ENCODE peak calls at places on chromosomes 11 and 22, in eight cellular contexts. O is astrocyte; V is foreskin fibroblast; A is brain microvascular endothelial cell; X is endothelial cell; Y is left ventricle myocardium inferior; Q is IMR-90; H is activated CD8-positive, alpha-beta T cell treated with anti-CD3 and anti-CD28 coated beads for 36 hours. U is an unnamed sample.

GRCh38 chr22:44658371-44658953 is 43.5 kb upstream of the PRR5 start:
- DNase-seq in X (no peak), Y (peak), A (peak), Q (peak), H (no peak), V (peak), O (peak), U (no peak)

GRCh38 chr11:59615132-59615636 is 390 bp downstream of the OSBP start:
- DNase-seq in O (no peak), X (no peak), A (peak), Q (no peak), V (peak), Y (peak), H (peak), U (no peak)

GRCh38 chr22:30940655-30941362 is 27.8 kb downstream of the MORC2 start:
- DNase-seq in H (peak), A (no peak), Q (no peak), V (no peak), O (no peak), X (no peak), Y (no peak), U (peak)

GRCh38 chr11:92473736-92474135 is 249.1 kb downstream of the FAT3 start:
- DNase-seq in O (peak), H (no peak), X (no peak), V (no peak), A (peak), Y (no peak), Q (peak), U (no peak)

GRCh38 chr22:43985532-43985931 is 30.3 kb downstream of the SAMM50 start:
- DNase-seq in H (no peak), V (no peak), Y (no peak), O (no peak), Q (no peak), X (no peak), A (no peak), U (no peak)

GRCh38 chr11:995752-996420 is 40.6 kb downstream of the MUC6 start:
- DNase-seq in H (no peak), V (peak), A (no peak), X (no peak), Q (no peak), O (peak), Y (no peak), U (no peak)

GRCh38 chr11:129115652-129116585 is 76.2 kb downstream of the ARHGAP32 start:
- DNase-seq in Y (no peak), Q (peak), X (no peak), H (no peak), V (peak), O (peak), A (peak), U (no peak)

GRCh38 chr11:113477321-113477720 is 2.1 kb upstream of the DRD2 start:
- DNase-seq in V (no peak), O (no peak), Q (no peak), A (no peak), Y (no peak), H (no peak), X (no peak), U (peak)

GRCh38 chr11:120137187-120137610 is 714 bp downstream of the TRIM29 start:
- DNase-seq in Y (no peak), H (no peak), Q (no peak), V (no peak), O (no peak), A (no peak), X (peak), U (no peak)

GRCh38 chr11:47516155-47516554 is 36.8 kb downstream of the CELF1 start:
- DNase-seq in V (no peak), X (no peak), Q (no peak), A (no peak), Y (no peak), H (no peak), O (no peak), U (no peak)

GRCh38 chr11:43989162-43989961 is 46.9 kb downstream of the C11orf96 start:
- DNase-seq in X (peak), Q (no peak), A (no peak), V (no peak), Y (peak), O (no peak), H (no peak), U (no peak)

GRCh38 chr11:70611166-70611565 is 212.8 kb downstream of the CTTN start:
- DNase-seq in H (no peak), X (no peak), Y (no peak), A (no peak), V (no peak), O (no peak), Q (no peak), U (no peak)

GRCh38 chr11:93537767-93538261 is 5.4 kb downstream of the SMCO4 start:
- DNase-seq in Q (peak), V (peak), X (no peak), A (no peak), O (peak), Y (no peak), H (no peak), U (no peak)

GRCh38 chr11:123580557-123581275 is 73.7 kb downstream of the SCN3B start:
- DNase-seq in Q (peak), O (no peak), X (peak), V (peak), A (peak), Y (peak), H (peak), U (no peak)

GRCh38 chr22:49660794-49661781 is 166.6 kb downstream of the BRD1 start:
- DNase-seq in O (no peak), Q (no peak), Y (no peak), X (no peak), V (no peak), A (no peak), H (peak), U (no peak)

GRCh38 chr11:74950374-74950969 is 1.4 kb downstream of the SPCS2 start:
- DNase-seq in Y (no peak), A (no peak), O (no peak), X (no peak), H (no peak), Q (no peak), V (no peak), U (no peak)

GRCh38 chr11:78586452-78587046 is 11.9 kb upstream of the NARS2 start:
- DNase-seq in V (peak), X (no peak), A (no peak), H (no peak), Q (peak), Y (no peak), O (no peak), U (no peak)

GRCh38 chr11:31045335-31045734 is 324.2 kb downstream of the DCDC1 start:
- DNase-seq in H (no peak), Y (no peak), Q (no peak), V (no peak), O (no peak), A (no peak), X (no peak), U (no peak)

GRCh38 chr11:13883042-13883441 is 79.5 kb upstream of the SPON1 start:
- DNase-seq in O (no peak), H (peak), Y (no peak), V (no peak), Q (no peak), X (no peak), A (no peak), U (no peak)

GRCh38 chr11:67382481-67383136 is 9.2 kb upstream of the RAD9A start:
- DNase-seq in O (no peak), H (peak), Y (peak), A (peak), X (peak), Q (peak), V (peak), U (peak)

GRCh38 chr11:62130498-62131464 is 7.0 kb downstream of the INCENP start:
- DNase-seq in Q (no peak), O (no peak), V (no peak), H (no peak), A (no peak), X (no peak), Y (no peak), U (no peak)

GRCh38 chr11:2770556-2771301 is 70.9 kb upstream of the KCNQ1OT1 start:
- DNase-seq in A (no peak), X (peak), V (no peak), H (no peak), Y (no peak), Q (no peak), O (no peak), U (peak)

GRCh38 chr11:69651834-69652620 is 11.1 kb downstream of the CCND1 start:
- DNase-seq in O (no peak), A (no peak), Q (no peak), H (no peak), V (no peak), Y (no peak), X (no peak), U (no peak)

GRCh38 chr11:104713366-104713765 is 184.9 kb downstream of the CASP12 start:
- DNase-seq in H (no peak), Y (no peak), O (peak), V (peak), Q (peak), A (no peak), X (no peak), U (no peak)

GRCh38 chr11:12994476-12994875 is 14.6 kb upstream of the RASSF10 start:
- DNase-seq in A (no peak), X (no peak), O (no peak), Q (no peak), H (no peak), V (no peak), Y (no peak), U (no peak)

GRCh38 chr11:19577849-19578619 is 134.6 kb upstream of the NAV2 start:
- DNase-seq in H (no peak), Q (peak), A (peak), O (peak), Y (peak), V (peak), X (no peak), U (no peak)

DNA sequence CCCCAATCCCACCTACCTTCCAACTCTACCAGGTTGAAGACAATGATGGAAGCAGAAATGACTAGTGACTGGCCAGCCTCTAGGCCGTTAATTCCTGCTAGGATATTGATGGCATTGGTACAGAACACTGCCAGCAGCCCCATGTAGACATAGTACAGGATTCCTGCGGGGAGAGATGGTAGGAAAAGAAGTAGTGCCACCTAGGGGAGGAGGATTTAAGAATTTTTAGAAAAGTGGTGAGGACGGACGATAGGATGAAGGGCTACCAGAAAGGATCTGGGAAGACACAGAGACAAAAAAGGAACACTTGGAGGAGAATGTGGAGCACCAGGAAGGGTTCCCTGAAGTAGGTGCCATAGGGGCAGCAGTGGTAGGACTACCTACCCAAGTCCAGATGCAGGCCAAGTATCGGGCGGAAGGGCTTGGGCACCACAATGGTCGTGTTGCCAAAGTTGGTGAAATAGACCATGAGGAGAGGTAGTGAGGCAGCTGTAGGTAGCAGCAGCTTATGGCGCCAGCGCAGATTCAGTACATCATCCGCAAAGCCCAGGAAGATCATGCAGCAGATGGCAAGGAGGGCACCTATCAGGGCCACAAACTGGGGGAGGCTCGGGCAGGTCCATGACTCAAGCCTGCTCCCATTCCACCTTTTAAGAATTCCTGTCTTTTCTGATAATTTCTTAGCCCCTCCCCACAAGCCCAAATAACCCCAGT is 1.2 kb downstream of the DPAGT1 start:
- DNase-seq in A (peak), X (no peak), O (peak), V (peak), Y (no peak), H (no peak), Q (peak), U (no peak)
- TF ChIP-seq CTCF in A (peak), X (no peak), O (peak), V (peak), Y (no peak), H (peak), Q (peak), U (peak)

DNA sequence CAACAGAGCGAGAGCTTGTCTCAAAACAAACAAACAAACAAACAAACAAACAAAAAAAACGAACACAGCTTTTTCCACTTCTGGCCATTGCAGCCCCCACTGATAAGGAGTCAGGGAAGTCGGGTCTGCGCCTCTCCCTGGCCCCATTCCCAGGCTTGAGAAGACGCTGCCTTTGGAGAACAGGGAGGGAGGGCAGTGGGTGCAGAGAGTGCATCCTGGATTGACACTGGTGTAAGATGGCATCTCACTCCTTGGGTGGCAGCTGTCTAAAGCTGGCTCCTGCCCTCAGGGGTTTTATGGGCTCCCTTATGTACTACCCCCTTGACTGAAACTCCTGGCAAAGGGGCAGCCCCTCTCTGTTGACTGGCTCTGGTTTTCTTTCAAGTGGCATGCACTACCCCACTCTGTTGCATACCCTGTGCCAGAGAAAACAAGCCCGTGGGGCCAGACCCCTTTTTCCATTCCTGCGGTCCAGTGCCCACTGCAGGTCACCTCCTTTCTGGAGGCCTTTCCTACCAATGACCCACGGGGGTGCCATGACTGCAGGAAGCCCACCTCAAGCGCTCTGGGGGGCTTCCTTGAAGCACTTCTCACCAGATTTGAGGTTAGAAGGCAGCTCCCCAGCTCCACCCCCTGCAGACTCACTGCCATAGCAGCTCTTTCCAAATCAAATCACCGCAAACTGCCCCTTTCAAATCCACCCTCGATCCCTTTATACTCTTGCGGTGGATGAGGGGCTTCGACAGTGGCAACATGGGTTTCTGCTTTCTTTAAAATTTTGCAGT is 12.7 kb downstream of the DRAP1 start:
- DNase-seq in X (no peak), Q (no peak), O (no peak), Y (no peak), H (peak), A (no peak), V (peak), U (no peak)
- TF ChIP-seq CTCF in X (no peak), Q (no peak), O (no peak), Y (no peak), H (no peak), A (no peak), V (no peak), U (peak)

DNA sequence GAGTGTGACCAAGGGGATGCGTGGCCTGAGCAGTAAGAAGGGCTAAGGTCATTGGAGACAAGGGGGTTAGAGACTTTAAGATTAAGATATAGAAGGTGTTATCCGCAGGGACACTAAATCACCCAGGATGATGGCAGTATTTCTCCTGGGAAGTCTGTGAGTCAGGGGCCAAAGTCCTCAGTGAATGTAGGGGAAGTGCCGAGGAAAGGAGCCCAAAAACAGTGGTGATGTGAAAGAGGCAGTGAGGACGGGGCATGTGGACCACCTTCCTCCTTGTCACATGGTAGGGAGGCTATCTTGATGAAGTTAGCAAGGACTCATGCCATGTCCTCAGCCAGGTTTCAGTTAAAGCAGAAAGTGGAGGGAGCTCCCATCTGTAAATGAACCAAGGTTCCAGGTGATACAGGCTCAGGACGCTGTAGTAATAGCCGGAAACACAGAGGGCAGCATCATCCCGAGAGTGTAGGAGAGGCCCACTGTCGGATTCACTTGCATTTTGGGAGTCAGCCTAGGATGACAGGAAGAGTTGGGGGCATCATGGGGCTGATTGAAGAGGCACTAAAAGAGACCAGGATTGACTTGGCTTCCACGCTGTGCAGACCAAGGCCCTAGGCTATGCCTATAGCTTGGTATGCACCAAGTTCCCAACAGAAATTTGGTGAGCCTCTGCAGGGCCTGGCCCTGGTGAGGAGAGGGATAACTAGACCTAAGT is 33.5 kb downstream of the WEE1 start:
- DNase-seq in X (no peak), V (no peak), H (no peak), A (no peak), O (no peak), Q (no peak), Y (no peak), U (no peak)
- TF ChIP-seq CTCF in X (no peak), V (no peak), H (no peak), A (no peak), O (no peak), Q (no peak), Y (no peak), U (no peak)

GRCh38 chr11:34174411-34175041 is 69.1 kb downstream of the NAT10 start:
- DNase-seq in O (no peak), A (peak), Q (peak), X (peak), Y (peak), H (peak), V (peak), U (peak)
- TF ChIP-seq CTCF in O (peak), A (peak), Q (peak), X (peak), Y (peak), H (peak), V (peak), U (peak)

GRCh38 chr11:106276859-106277436 is 199.5 kb downstream of the AASDHPPT start:
- DNase-seq in A (no peak), V (peak), X (no peak), H (no peak), Q (peak), O (peak), Y (no peak), U (no peak)
- TF ChIP-seq CTCF in A (peak), V (peak), X (no peak), H (no peak), Q (peak), O (no peak), Y (no peak), U (peak)

GRCh38 chr11:111601979-111602864 is at the start of gene SIK2:
- DNase-seq in O (peak), X (peak), V (peak), H (peak), Y (peak), Q (peak), A (peak), U (peak)

GRCh38 chr11:111596319-111596718 is 5.9 kb upstream of the SIK2 start:
- DNase-seq in Y (no peak), X (no peak), Q (no peak), H (no peak), A (no peak), V (no peak), O (no peak), U (no peak)

GRCh38 chr11:111602865-111603632 is 800 bp downstream of the SIK2 start:
- DNase-seq in V (peak), Q (peak), A (peak), O (peak), H (peak), Y (no peak), X (no peak), U (no peak)

GRCh38 chr11:111601636-111601978 is 642 bp upstream of the SIK2 start:
- DNase-seq in O (no peak), H (no peak), X (no peak), V (no peak), A (no peak), Q (no peak), Y (no peak), U (no peak)

GRCh38 chr11:111598546-111598945 is 3.7 kb upstream of the SIK2 start:
- DNase-seq in X (no peak), O (peak), V (peak), A (no peak), H (no peak), Y (no peak), Q (peak), U (no peak)
- TF ChIP-seq CTCF in X (no peak), O (no peak), V (no peak), A (no peak), H (no peak), Y (no peak), Q (no peak), U (no peak)

U was measured in osteocyte.